ENCODE peak calls at places on chromosomes 1 and 21, in ten cellular contexts. W is heart right ventricle, C is epithelial cell of proximal tubule, J is pancreas, M is mammary epithelial cell, E is lower leg skin, K is body of pancreas, L is fibroblast of lung, F is BE2C, D is left ventricle myocardium inferior. V is an unnamed sample.

GRCh38 chr1:13754003-13754402 is 54.0 kb downstream of the PRDM2 start:
- DNase-seq in W (no peak), C (no peak), J (no peak), M (no peak), E (no peak), K (no peak), L (no peak), F (no peak), D (no peak), V (no peak)

GRCh38 chr1:201399352-201400126 is 415 bp upstream of the LAD1 start:
- DNase-seq in W (no peak), C (no peak), J (peak; percentile 90), M (peak; percentile 85), E (no peak), K (peak; percentile 91), L (peak; percentile 19), F (no peak), D (no peak), V (no peak)

GRCh38 chr1:94883688-94884087 is 43.2 kb downstream of the CNN3 start:
- DNase-seq in W (no peak), C (no peak), J (no peak), M (no peak), E (no peak), K (peak; percentile 45), L (peak; percentile 62), F (no peak), D (no peak), V (no peak)

GRCh38 chr1:23588749-23589505 is 29.6 kb upstream of the ID3 start:
- DNase-seq in W (peak; percentile 33), C (no peak), J (no peak), M (peak; percentile 89), E (no peak), K (no peak), L (no peak), F (no peak), D (peak; percentile 26), V (no peak)

GRCh38 chr1:40383488-40384412 is 10.2 kb downstream of the SMAP2 start:
- DNase-seq in W (no peak), C (no peak), J (no peak), M (no peak), E (no peak), K (peak; percentile 65), L (peak; percentile 85), F (no peak), D (no peak), V (no peak)

GRCh38 chr1:153648000-153648643 is 10.4 kb upstream of the SNAPIN start:
- DNase-seq in W (no peak), C (no peak), J (peak; percentile 21), M (no peak), E (no peak), K (no peak), L (no peak), F (no peak), D (no peak), V (no peak)

GRCh38 chr1:25731148-25731547 is 68.8 kb upstream of the SELENON start:
- DNase-seq in W (no peak), C (no peak), J (no peak), M (no peak), E (no peak), K (no peak), L (no peak), F (no peak), D (no peak), V (no peak)

GRCh38 chr1:8396083-8396911 is 78.4 kb downstream of the SLC45A1 start:
- DNase-seq in W (no peak), C (no peak), J (no peak), M (no peak), E (no peak), K (no peak), L (peak; percentile 87), F (no peak), D (no peak), V (no peak)

GRCh38 chr21:46128983-46129571 is 26.3 kb downstream of the FTCD start:
- DNase-seq in W (peak; percentile 25), C (no peak), J (peak; percentile 43), M (no peak), E (peak; percentile 84), K (no peak), L (no peak), F (no peak), D (peak; percentile 25), V (no peak)

GRCh38 chr1:241356519-241357365 is at the start of gene RGS7:
- DNase-seq in W (peak; percentile 32), C (no peak), J (peak; percentile 78), M (peak; percentile 22), E (no peak), K (peak; percentile 61), L (peak; percentile 56), F (peak; percentile 83), D (peak; percentile 14), V (no peak)

GRCh38 chr1:30524840-30525617 is 198.4 kb downstream of the MATN1 start:
- DNase-seq in W (no peak), C (no peak), J (no peak), M (no peak), E (peak; percentile 84), K (no peak), L (no peak), F (no peak), D (no peak), V (no peak)

GRCh38 chr1:59703226-59703917 is 111.4 kb upstream of the HOOK1 start:
- DNase-seq in W (no peak), C (no peak), J (no peak), M (no peak), E (no peak), K (no peak), L (peak; percentile 76), F (no peak), D (no peak), V (no peak)

GRCh38 chr1:154334647-154335350 is 9.5 kb downstream of the ATP8B2 start:
- DNase-seq in W (peak; percentile 83), C (no peak), J (peak; percentile 90), M (peak; percentile 54), E (peak; percentile 95), K (peak; percentile 92), L (peak; percentile 70), F (peak; percentile 92), D (peak; percentile 84), V (peak; percentile 52)

GRCh38 chr1:236161230-236161629 is 18.9 kb downstream of the GPR137B start:
- DNase-seq in W (no peak), C (no peak), J (no peak), M (no peak), E (no peak), K (no peak), L (no peak), F (no peak), D (no peak), V (no peak)

GRCh38 chr1:186188004-186188539 is 187.0 kb downstream of the TPR start:
- DNase-seq in W (no peak), C (peak; percentile 68), J (no peak), M (peak; percentile 96), E (no peak), K (no peak), L (peak; percentile 95), F (no peak), D (no peak), V (no peak)

GRCh38 chr1:182143154-182143657 is 81.7 kb upstream of the ZNF648 start:
- DNase-seq in W (peak; percentile 94), C (no peak), J (peak; percentile 100), M (peak; percentile 73), E (peak; percentile 99), K (peak; percentile 93), L (peak; percentile 61), F (peak; percentile 91), D (peak; percentile 93), V (peak; percentile 59)

GRCh38 chr1:245209658-245210415 is 55.1 kb downstream of the KIF26B start:
- DNase-seq in W (no peak), C (no peak), J (no peak), M (no peak), E (no peak), K (no peak), L (no peak), F (peak; percentile 98), D (no peak), V (no peak)

GRCh38 chr1:19260211-19261138 is 8.9 kb downstream of the MRTO4 start:
- DNase-seq in W (no peak), C (no peak), J (no peak), M (no peak), E (no peak), K (peak; percentile 40), L (peak; percentile 89), F (no peak), D (no peak), V (no peak)

GRCh38 chr1:85168884-85169283 is 31.9 kb downstream of the SYDE2 start:
- DNase-seq in W (no peak), C (no peak), J (no peak), M (no peak), E (no peak), K (no peak), L (no peak), F (no peak), D (no peak), V (no peak)

GRCh38 chr1:111938536-111938935 is 50.9 kb downstream of the KCND3 start:
- DNase-seq in W (no peak), C (no peak), J (no peak), M (no peak), E (peak; percentile 69), K (no peak), L (no peak), F (no peak), D (no peak), V (no peak)
- H3K4me3 ChIP-seq in W (no peak overlapping the region), C (no peak overlapping the region), J (no peak overlapping the region), M (no peak overlapping the region), E (no peak overlapping the region), K (no peak overlapping the region), L (no peak overlapping the region), F (no peak overlapping the region), D (no peak overlapping the region), V (no peak overlapping the region)

DNA sequence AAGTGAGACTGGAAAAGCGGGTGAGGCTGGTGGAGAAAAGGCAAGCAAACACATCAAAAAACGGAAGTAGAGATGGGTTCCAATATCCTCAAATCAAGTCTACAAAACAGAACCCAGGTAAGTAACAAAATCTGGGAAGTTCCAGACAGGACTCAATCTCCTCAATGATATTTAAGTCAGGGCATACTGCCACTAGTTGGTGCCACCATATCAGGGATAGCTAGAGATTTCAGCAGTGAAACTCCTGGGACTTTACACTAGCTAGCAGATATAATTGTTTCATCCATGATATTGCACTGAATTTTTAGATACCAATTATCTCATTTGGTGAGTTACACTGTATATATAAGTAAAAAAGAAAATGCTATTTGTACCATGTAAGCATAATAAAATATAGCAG is 52.0 kb downstream of the EYA3 start:
- DNase-seq in W (no peak), C (no peak), J (no peak), M (no peak), E (no peak), K (no peak), L (no peak), F (no peak), D (no peak), V (no peak)
- TF ChIP-seq CTCF in W (peak; percentile 27), C (peak; percentile 49), J (no peak), M (no peak), E (no peak), K (peak; percentile 15), L (no peak), F (no peak), D (peak; percentile 42), V (peak; percentile 68)

GRCh38 chr1:234647245-234647644 is 37.3 kb upstream of the IRF2BP2 start:
- DNase-seq in W (no peak), C (no peak), J (no peak), M (no peak), E (no peak), K (peak; percentile 71), L (no peak), F (no peak), D (no peak), V (no peak)
- H3K4me3 ChIP-seq in W (no peak overlapping the region), C (no peak overlapping the region), J (no peak overlapping the region), M (no peak overlapping the region), E (no peak overlapping the region), K (no peak overlapping the region), L (no peak overlapping the region), F (no peak overlapping the region), D (no peak overlapping the region), V (no peak overlapping the region)

GRCh38 chr1:169588785-169589485 is 2.7 kb upstream of the F5 start:
- DNase-seq in W (no peak), C (no peak), J (no peak), M (peak; percentile 45), E (no peak), K (no peak), L (no peak), F (no peak), D (no peak), V (no peak)
- TF ChIP-seq CTCF in W (no peak), C (no peak), J (no peak), M (no peak), E (no peak), K (no peak), L (no peak), F (no peak), D (peak; percentile 12), V (no peak)

V was measured in LNCaP clone FGC.